ENCODE peak calls at places on chromosome 20, in four cellular contexts. M is dermis microvascular lymphatic vessel endothelial cell; W is ascending aorta; Y is stimulated activated CD4-positive, alpha-beta T cell treated with anti-CD3 and anti-CD28 coated beads, TNF-alpha, amount 100 ng/mL, for 1 hour. C is an unnamed sample.
A peak's percentile ranks its signal among the peaks of the same experiment; 100 is the strongest.

GRCh38 chr20:64136004-64136710 is 28.1 kb upstream of the MYT1 start:
- DNase-seq in Y (no peak), M (no peak), W (no peak), C (no peak)

GRCh38 chr20:32792316-32792715 is 27.4 kb upstream of the MAPRE1 start:
- DNase-seq in M (no peak), Y (no peak), W (no peak), C (no peak)

GRCh38 chr20:8152183-8152582 is 20.1 kb downstream of the PLCB1 start:
- DNase-seq in W (no peak), Y (no peak), M (peak; percentile 77), C (no peak)

GRCh38 chr20:23419995-23420901 is 1.0 kb downstream of the NAPB start:
- DNase-seq in Y (no peak), W (no peak), M (peak; percentile 61), C (peak; percentile 18)

GRCh38 chr20:15862178-15862577 is 711.1 kb downstream of the KIF16B start:
- DNase-seq in M (no peak), W (no peak), Y (no peak), C (no peak)

GRCh38 chr20:16485406-16485805 is 87.8 kb downstream of the KIF16B start:
- DNase-seq in W (no peak), Y (no peak), M (no peak), C (no peak)

GRCh38 chr20:38806855-38807655 is 1.6 kb downstream of the PPP1R16B start:
- DNase-seq in Y (peak; percentile 9), W (no peak), M (no peak), C (peak; percentile 61)

GRCh38 chr20:16062661-16063591 is 510.3 kb downstream of the KIF16B start:
- DNase-seq in M (no peak), Y (no peak), W (no peak), C (no peak)

GRCh38 chr20:36852187-36852586 is 23.8 kb upstream of the TLDC2 start:
- DNase-seq in M (no peak), W (no peak), Y (no peak), C (no peak)

GRCh38 chr20:41738584-41739193 is 120.5 kb upstream of the CHD6 start:
- DNase-seq in M (peak; percentile 54), Y (no peak), W (no peak), C (no peak)

GRCh38 chr20:8515810-8516435 is 383.9 kb downstream of the PLCB1 start:
- DNase-seq in Y (no peak), W (no peak), M (no peak), C (no peak)

GRCh38 chr20:3660262-3661059 is 2.7 kb downstream of the GFRA4 start:
- DNase-seq in M (no peak), Y (no peak), W (no peak), C (no peak)